ENCODE peak calls at places on chromosomes 11 and 22, in six cellular contexts. One of them, this sample, is unnamed.

GRCh38 chr11:114131366-114131963 is 72.0 kb downstream of the ZBTB16 start:
- DNase-seq in activated CD4-positive, alpha-beta T cell treated with anti-CD3 and anti-CD28 coated beads for 36 hours: no peak
- DNase-seq in T-helper 9 cell: no peak
- DNase-seq in putamen: peak
- DNase-seq in HEK293T: no peak
- DNase-seq in foreskin fibroblast: no peak
- DNase-seq in this sample: peak

GRCh38 chr11:29527391-29527936 is 489.4 kb downstream of the KCNA4 start:
- DNase-seq in activated CD4-positive, alpha-beta T cell treated with anti-CD3 and anti-CD28 coated beads for 36 hours: peak
- DNase-seq in T-helper 9 cell: no peak
- DNase-seq in putamen: no peak
- DNase-seq in HEK293T: no peak
- DNase-seq in foreskin fibroblast: peak
- DNase-seq in this sample: peak

GRCh38 chr11:117563556-117563955 is 233.5 kb downstream of the DSCAML1 start:
- DNase-seq in activated CD4-positive, alpha-beta T cell treated with anti-CD3 and anti-CD28 coated beads for 36 hours: no peak
- DNase-seq in T-helper 9 cell: no peak
- DNase-seq in putamen: no peak
- DNase-seq in HEK293T: no peak
- DNase-seq in foreskin fibroblast: no peak
- DNase-seq in this sample: no peak

GRCh38 chr22:42229455-42230149 is 40.9 kb downstream of the TCF20 start:
- DNase-seq in activated CD4-positive, alpha-beta T cell treated with anti-CD3 and anti-CD28 coated beads for 36 hours: no peak
- DNase-seq in T-helper 9 cell: no peak
- DNase-seq in putamen: no peak
- DNase-seq in HEK293T: no peak
- DNase-seq in foreskin fibroblast: peak
- DNase-seq in this sample: peak

GRCh38 chr22:36252754-36253522 is at the start of gene APOL1:
- DNase-seq in activated CD4-positive, alpha-beta T cell treated with anti-CD3 and anti-CD28 coated beads for 36 hours: peak
- DNase-seq in T-helper 9 cell: peak
- DNase-seq in putamen: no peak
- DNase-seq in HEK293T: no peak
- DNase-seq in foreskin fibroblast: peak
- DNase-seq in this sample: peak

GRCh38 chr22:45286854-45287551 is 2.3 kb downstream of the UPK3A start:
- DNase-seq in activated CD4-positive, alpha-beta T cell treated with anti-CD3 and anti-CD28 coated beads for 36 hours: no peak
- DNase-seq in T-helper 9 cell: no peak
- DNase-seq in putamen: no peak
- DNase-seq in HEK293T: no peak
- DNase-seq in foreskin fibroblast: no peak
- DNase-seq in this sample: no peak

GRCh38 chr22:44497904-44498242 is at the start of gene RTL6:
- DNase-seq in activated CD4-positive, alpha-beta T cell treated with anti-CD3 and anti-CD28 coated beads for 36 hours: no peak
- DNase-seq in T-helper 9 cell: no peak
- DNase-seq in putamen: no peak
- DNase-seq in HEK293T: no peak
- DNase-seq in foreskin fibroblast: no peak
- DNase-seq in this sample: no peak

GRCh38 chr11:111069076-111069475 is 176.4 kb upstream of the POU2AF2 start:
- DNase-seq in activated CD4-positive, alpha-beta T cell treated with anti-CD3 and anti-CD28 coated beads for 36 hours: no peak
- DNase-seq in T-helper 9 cell: no peak
- DNase-seq in putamen: no peak
- DNase-seq in HEK293T: peak
- DNase-seq in foreskin fibroblast: peak
- DNase-seq in this sample: peak

GRCh38 chr11:102360681-102361080 is 13.7 kb downstream of the BIRC2 start:
- DNase-seq in activated CD4-positive, alpha-beta T cell treated with anti-CD3 and anti-CD28 coated beads for 36 hours: no peak
- DNase-seq in T-helper 9 cell: no peak
- DNase-seq in putamen: no peak
- DNase-seq in HEK293T: no peak
- DNase-seq in foreskin fibroblast: no peak
- DNase-seq in this sample: no peak

GRCh38 chr11:71323876-71324526 is 71.6 kb upstream of the SHANK2 start:
- DNase-seq in activated CD4-positive, alpha-beta T cell treated with anti-CD3 and anti-CD28 coated beads for 36 hours: no peak
- DNase-seq in T-helper 9 cell: no peak
- DNase-seq in putamen: no peak
- DNase-seq in HEK293T: no peak
- DNase-seq in foreskin fibroblast: no peak
- DNase-seq in this sample: no peak

GRCh38 chr11:1025410-1026162 is 10.9 kb downstream of the MUC6 start:
- DNase-seq in activated CD4-positive, alpha-beta T cell treated with anti-CD3 and anti-CD28 coated beads for 36 hours: no peak
- DNase-seq in T-helper 9 cell: no peak
- DNase-seq in putamen: no peak
- DNase-seq in HEK293T: no peak
- DNase-seq in foreskin fibroblast: no peak
- DNase-seq in this sample: no peak

GRCh38 chr11:111528557-111528956 is 12.0 kb upstream of the LAYN start:
- DNase-seq in activated CD4-positive, alpha-beta T cell treated with anti-CD3 and anti-CD28 coated beads for 36 hours: peak
- DNase-seq in T-helper 9 cell: no peak
- DNase-seq in putamen: no peak
- DNase-seq in HEK293T: no peak
- DNase-seq in foreskin fibroblast: peak
- DNase-seq in this sample: no peak

This sample was measured in endothelial cell of umbilical vein.